ENCODE peak calls at places on chromosome 20, in five cellular contexts. A is psoas muscle, I is A673, O is Peyer's patch, T is colonic mucosa. Q is an unnamed sample. For H3K36me3 and H3K4me1, the result is how much of the 10 kb centered on the place peaks cover.

GRCh38 chr20:51906049-51906448 is 103.7 kb upstream of the SALL4 start:
- DNase-seq in A (no peak), I (no peak), O (no peak), T (no peak), Q (no peak)

GRCh38 chr20:6120491-6120988 is 2.3 kb downstream of the FERMT1 start:
- DNase-seq in A (no peak), I (peak), O (no peak), T (no peak), Q (no peak)

GRCh38 chr20:9025643-9026042 is 43.2 kb upstream of the PLCB4 start:
- DNase-seq in A (no peak), I (no peak), O (no peak), T (no peak), Q (no peak)

GRCh38 chr20:6075428-6076219 is 21.8 kb upstream of the LRRN4 start:
- DNase-seq in A (peak), I (no peak), O (no peak), T (no peak), Q (no peak)

GRCh38 chr20:33570743-33571142 is 80.8 kb downstream of the CBFA2T2 start:
- DNase-seq in A (no peak), I (no peak), O (no peak), T (no peak), Q (no peak)

GRCh38 chr20:38168791-38169589 is 3.9 kb upstream of the TGM2 start:
- DNase-seq in A (peak), I (no peak), O (peak), T (no peak), Q (no peak)

GRCh38 chr20:1327827-1328679 is 886 bp downstream of the SDCBP2 start:
- DNase-seq in A (no peak), I (no peak), O (peak), T (peak), Q (no peak)

GRCh38 chr20:39349240-39349639 is 387.1 kb downstream of the DHX35 start:
- DNase-seq in A (no peak), I (no peak), O (no peak), T (no peak), Q (no peak)

GRCh38 chr20:43921227-43921780 is 6.7 kb downstream of the TOX2 start:
- DNase-seq in A (no peak), I (no peak), O (peak), T (no peak), Q (no peak)

GRCh38 chr20:51460569-51461265 is 81.8 kb downstream of the NFATC2 start:
- DNase-seq in A (no peak), I (no peak), O (no peak), T (no peak), Q (no peak)

GRCh38 chr20:43667341-43668132 is 623 bp downstream of the MYBL2 start:
- DNase-seq in A (no peak), I (peak), O (peak), T (peak), Q (peak)

GRCh38 chr20:8151371-8151770 is 19.3 kb downstream of the PLCB1 start:
- DNase-seq in A (no peak), I (no peak), O (no peak), T (no peak), Q (no peak)

GRCh38 chr20:6641012-6641411 is 126.5 kb upstream of the BMP2 start:
- DNase-seq in A (no peak), I (no peak), O (no peak), T (no peak), Q (no peak)

DNA sequence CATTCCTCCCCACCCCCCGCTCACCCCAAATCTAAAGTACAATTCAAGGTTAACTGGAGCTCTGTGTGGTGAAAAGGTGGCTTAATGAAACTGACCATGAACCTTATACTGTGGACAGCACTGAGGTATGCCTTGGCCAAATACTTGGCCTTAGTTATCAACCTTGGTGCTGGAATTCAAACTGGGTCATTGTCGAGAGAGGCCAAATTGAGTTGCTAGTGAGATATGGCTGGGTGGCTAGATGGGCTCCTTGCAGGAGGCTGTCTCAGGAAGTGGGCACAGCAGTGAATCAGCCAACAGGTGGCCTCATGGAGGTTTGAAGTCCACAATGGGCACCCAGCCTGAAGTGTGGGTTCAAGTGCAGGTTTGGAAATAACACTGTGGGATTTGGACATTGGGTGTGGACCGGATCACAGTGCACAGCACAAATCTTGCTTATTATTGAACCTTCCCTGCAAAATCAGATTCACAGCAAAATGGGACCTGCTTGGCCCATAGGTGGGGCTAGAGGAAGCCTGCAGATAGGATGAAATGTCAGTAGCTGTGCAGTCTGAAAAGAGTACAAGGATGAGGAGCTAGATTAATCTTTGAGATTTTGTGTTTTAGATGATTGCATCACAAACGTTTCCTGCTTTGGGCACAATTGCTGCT is 5.6 kb upstream of the BTBD3 start:
- DNase-seq in A (no peak), I (peak), O (no peak), T (no peak), Q (peak)
- TF ChIP-seq CTCF in A (peak), I (peak), O (peak), T (peak), Q (peak)

DNA sequence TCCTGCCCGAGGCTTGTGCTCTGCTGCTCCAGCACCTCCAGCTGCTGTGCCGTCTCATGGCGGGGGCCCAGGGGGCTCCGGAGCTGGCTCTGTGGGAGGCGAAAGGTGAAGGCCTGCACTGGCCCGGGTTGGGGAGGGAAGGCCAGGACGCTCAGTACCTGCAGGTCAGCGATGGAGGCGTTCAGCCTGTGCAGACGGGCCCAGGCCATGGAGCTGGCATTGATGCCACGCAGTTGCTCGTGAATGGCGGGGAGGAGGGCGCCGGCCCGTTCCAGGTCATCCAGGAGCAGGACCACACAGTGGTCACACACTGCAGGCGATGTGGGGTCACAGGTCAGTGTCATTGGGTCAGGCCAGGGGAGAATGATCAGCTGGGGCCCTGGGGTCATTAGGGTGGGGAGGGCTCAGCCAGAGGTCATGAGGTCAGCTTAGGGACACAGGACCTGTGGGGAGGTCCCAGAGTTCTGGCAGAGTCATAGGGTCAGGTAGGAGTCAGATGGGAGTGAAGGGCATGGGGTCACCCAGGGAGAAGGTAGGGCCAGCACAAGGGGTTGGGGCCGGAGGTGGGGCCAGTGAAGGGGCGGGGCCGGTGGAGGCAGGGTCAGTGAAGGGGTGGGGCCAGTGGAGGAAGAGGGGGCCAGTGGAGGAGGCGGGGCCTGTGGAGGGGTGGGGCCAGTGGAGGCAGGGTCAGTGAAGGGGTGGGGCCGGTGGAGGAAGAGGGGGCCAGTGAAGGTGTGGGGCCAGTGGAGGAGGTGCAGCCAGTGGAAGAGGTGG is 18.0 kb downstream of the ADRM1 start:
- DNase-seq in A (peak), I (no peak), O (no peak), T (peak), Q (peak)
- H3K36me3 ChIP-seq in A (under half), I (under half), O (under half), T (under half), Q (under half)

GRCh38 chr20:31815408-31816188 is 3.6 kb upstream of the MYLK2 start:
- DNase-seq in A (no peak), I (peak), O (no peak), T (no peak), Q (no peak)
- H3K4me1 ChIP-seq in A (half or more), I (under half), O (under half), T (under half), Q (under half)

DNA sequence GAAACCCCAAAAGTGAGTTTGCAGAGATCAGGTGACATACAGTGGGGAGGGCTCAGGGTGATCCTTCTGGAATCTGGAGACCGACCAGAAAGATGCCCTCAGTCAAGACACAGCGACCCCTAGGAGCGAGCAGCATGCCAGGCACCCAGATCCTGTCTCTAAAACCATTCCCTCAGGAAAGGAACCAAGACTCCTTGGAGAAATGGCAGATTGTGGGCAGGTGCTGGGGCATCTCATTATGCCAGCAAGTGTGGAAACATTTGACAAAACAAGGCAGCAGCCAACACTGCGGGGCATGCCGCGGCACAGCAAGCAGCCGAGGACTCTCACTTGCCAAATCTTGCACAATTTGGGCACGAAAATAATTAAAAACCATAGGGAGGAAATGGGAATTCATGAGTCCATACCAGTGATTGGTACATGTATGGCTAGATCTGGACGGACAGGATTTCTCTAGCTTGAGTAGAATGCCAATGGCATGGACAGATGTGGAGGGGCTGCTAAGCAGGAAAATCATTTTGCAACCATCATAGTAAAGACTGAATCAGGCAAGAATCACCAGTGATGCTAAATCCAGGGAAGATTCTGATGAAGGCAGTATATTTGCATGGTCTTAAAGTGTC is 76.9 kb downstream of the GINS1 start:
- DNase-seq in A (no peak), I (no peak), O (no peak), T (no peak), Q (no peak)
- TF ChIP-seq CTCF in A (no peak), I (no peak), O (no peak), T (no peak), Q (no peak)

DNA sequence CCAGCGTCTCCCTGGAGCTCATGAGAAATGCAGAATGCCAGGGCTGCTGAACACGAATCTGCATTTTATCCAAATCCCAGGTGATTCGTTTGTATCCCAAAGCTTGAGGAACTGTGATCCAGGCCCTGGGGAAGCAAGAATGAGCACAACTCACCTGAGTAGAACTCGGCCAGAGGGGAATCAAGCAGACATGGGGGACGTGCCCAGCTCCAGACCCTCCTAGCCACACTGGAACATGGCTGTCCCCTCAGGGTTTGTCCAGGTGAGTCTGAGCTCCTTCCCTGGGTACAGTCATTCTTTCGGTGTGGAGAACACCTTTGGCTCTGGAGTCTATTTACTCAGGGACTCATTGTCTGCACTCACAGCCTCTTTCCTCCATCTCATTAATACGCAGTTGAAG is 13.3 kb downstream of the NKX2-2 start:
- DNase-seq in A (no peak), I (no peak), O (no peak), T (no peak), Q (no peak)
- H3K36me3 ChIP-seq in A (under half), I (half or more), O (under half), T (under half), Q (under half)

DNA sequence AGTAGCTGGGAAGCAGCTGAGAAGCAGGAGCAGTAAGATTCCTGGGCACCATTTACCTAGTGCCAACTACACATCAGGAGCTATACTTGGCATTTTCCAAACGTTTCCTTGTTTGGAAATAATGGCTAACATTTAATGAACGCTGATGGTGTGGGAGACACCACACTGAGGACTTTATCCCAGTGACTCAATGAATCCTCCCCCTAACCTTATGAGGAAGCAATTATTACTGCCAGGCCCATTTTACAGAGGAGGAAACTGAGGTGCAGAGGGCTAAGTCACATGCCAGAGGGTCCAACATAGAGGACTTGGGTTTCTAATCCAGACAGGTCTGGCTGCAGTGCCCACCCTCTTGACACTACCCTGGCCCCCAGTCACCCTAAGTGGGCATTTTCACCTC is 6.1 kb downstream of the PTGIS start:
- DNase-seq in A (no peak), I (no peak), O (no peak), T (no peak), Q (no peak)
- H3K4me1 ChIP-seq in A (under half), I (under half), O (under half), T (under half), Q (under half)

GRCh38 chr20:49775229-49775693 is 37.4 kb upstream of the SLC9A8 start:
- DNase-seq in A (peak), I (no peak), O (peak), T (peak), Q (peak)
- TF ChIP-seq CTCF in A (no peak), I (no peak), O (no peak), T (no peak), Q (no peak)

GRCh38 chr20:35600176-35600995 is 15.2 kb upstream of the SPAG4 start:
- DNase-seq in A (no peak), I (no peak), O (no peak), T (no peak), Q (no peak)
- H3K36me3 ChIP-seq in A (under half), I (under half), O (under half), T (under half), Q (under half)

GRCh38 chr20:62646851-62647520 is 4.7 kb downstream of the SLCO4A1 start:
- DNase-seq in A (no peak), I (no peak), O (peak), T (peak), Q (no peak)
- H3K4me1 ChIP-seq in A (under half), I (half or more), O (under half), T (under half), Q (under half)

GRCh38 chr20:41482647-41483552 is 116.3 kb upstream of the EMILIN3 start:
- DNase-seq in A (no peak), I (peak), O (no peak), T (no peak), Q (no peak)
- TF ChIP-seq CTCF in A (no peak), I (no peak), O (no peak), T (no peak), Q (no peak)

Q was measured in BE2C.